ENCODE peak calls at places on chromosome 6, in ten cellular contexts. X is heart right ventricle; D is PC-9; Q is AG09309; G is progenitor cell of endocrine pancreas; M is CD4-positive, alpha-beta T cell; K is fibroblast of the aortic adventitia; I is tibial artery; B is heart left ventricle; O is CD8-positive, alpha-beta T cell. H is an unnamed sample.

GRCh38 chr6:169971951-169972651 is 220.7 kb downstream of the ERMARD start:
- DNase-seq in Q (no peak), B (no peak), O (no peak), D (no peak), K (no peak), M (no peak), I (no peak), G (no peak), X (peak; percentile 4), H (no peak)

GRCh38 chr6:131917318-131917717 is 33.9 kb downstream of the CCN2 start:
- DNase-seq in G (no peak), K (no peak), I (no peak), B (no peak), D (no peak), X (no peak), O (no peak), Q (no peak), M (no peak), H (peak; percentile 4)

GRCh38 chr6:168272379-168273011 is 47.1 kb downstream of the DACT2 start:
- DNase-seq in O (no peak), Q (no peak), K (no peak), I (no peak), D (no peak), X (no peak), G (no peak), B (no peak), M (no peak), H (no peak)

GRCh38 chr6:75932067-75932466 is 140.4 kb downstream of the IMPG1 start:
- DNase-seq in K (no peak), G (peak; percentile 34), D (peak; percentile 18), M (no peak), B (peak; percentile 50), I (no peak), O (no peak), Q (no peak), X (no peak), H (no peak)

GRCh38 chr6:162509821-162510220 is 217.7 kb downstream of the PRKN start:
- DNase-seq in M (no peak), I (no peak), Q (no peak), B (no peak), K (no peak), D (no peak), O (no peak), X (no peak), G (no peak), H (no peak)

GRCh38 chr6:137223370-137224131 is 4.4 kb upstream of the IFNGR1 start:
- DNase-seq in K (peak; percentile 77), B (peak; percentile 53), G (no peak), M (no peak), O (no peak), D (peak; percentile 22), I (peak; percentile 66), X (no peak), Q (no peak), H (no peak)

GRCh38 chr6:162217811-162218450 is 509.6 kb downstream of the PRKN start:
- DNase-seq in O (no peak), B (no peak), X (no peak), K (no peak), D (no peak), M (no peak), G (no peak), I (no peak), Q (no peak), H (no peak)

GRCh38 chr6:15249371-15250019 is 3.6 kb downstream of the JARID2 start:
- DNase-seq in Q (no peak), D (no peak), K (peak; percentile 38), O (no peak), B (no peak), G (no peak), M (no peak), I (no peak), X (no peak), H (no peak)

GRCh38 chr6:41736800-41737555 is 1.6 kb upstream of the TFEB start:
- DNase-seq in K (no peak), B (no peak), Q (no peak), G (no peak), I (no peak), X (no peak), D (no peak), O (no peak), M (no peak), H (no peak)

GRCh38 chr6:90860822-90861601 is 274.1 kb upstream of the MAP3K7 start:
- DNase-seq in I (no peak), K (no peak), B (no peak), O (no peak), Q (no peak), D (no peak), M (no peak), G (no peak), X (no peak), H (no peak)

GRCh38 chr6:121540210-121540609 is 104.8 kb downstream of the GJA1 start:
- DNase-seq in I (no peak), Q (no peak), D (no peak), M (no peak), K (no peak), G (no peak), B (no peak), O (no peak), X (no peak), H (no peak)

DNA sequence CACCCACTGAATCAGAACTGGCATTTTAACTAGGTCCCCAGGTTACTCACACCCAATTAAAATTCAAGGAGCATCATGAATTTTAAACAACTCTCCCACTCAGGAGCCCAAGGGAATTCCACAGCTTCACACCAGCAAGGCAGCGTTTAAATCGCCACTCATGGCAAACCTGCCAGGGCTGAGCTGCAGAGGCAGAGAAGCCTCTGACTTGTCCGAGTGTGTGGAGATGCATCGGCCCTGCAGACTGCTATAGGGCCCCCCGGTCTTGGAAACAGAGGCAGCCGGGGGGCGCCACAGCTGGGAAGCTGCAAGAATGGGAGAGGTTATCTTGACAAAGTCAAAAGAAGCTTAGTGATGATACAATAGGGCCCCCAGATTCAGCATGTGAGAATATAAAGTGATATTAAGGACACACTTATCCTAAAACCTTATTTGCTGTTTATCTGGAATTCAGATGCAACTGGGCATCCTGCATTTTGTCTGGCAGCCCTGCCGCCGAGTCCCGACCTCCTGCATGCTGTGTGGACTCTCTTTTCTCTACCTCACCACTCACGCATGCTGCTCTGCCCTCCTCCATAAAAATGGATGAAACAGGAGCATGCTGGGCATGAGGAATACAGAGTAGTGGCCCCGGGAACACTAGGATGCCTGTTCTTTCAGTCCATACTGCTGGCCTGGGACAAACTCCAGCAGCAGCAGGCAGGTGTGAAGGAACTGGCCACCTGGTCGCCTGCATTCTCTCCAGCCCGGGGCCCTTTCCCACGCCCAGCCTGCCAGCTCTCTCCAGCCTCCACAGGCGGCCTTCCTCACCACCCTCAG is 126.1 kb downstream of the PXDC1 start:
- DNase-seq in K (no peak), X (no peak), I (no peak), G (no peak), Q (no peak), B (no peak), M (no peak), D (no peak), O (peak; percentile 34), H (no peak)
- TF ChIP-seq CTCF in K (no peak), X (no peak), I (no peak), G (no peak), Q (no peak), B (no peak), M (no peak), D (no peak), O (no peak), H (no peak)

GRCh38 chr6:18213439-18213838 is 50.9 kb downstream of the DEK start:
- DNase-seq in I (no peak), D (no peak), K (no peak), B (no peak), G (no peak), O (no peak), M (peak; percentile 11), Q (no peak), X (no peak), H (no peak)
- TF ChIP-seq CTCF in I (no peak), D (no peak), K (no peak), B (no peak), G (no peak), O (no peak), M (no peak), Q (no peak), X (no peak), H (no peak)

GRCh38 chr6:134063966-134064445 is 11.6 kb upstream of the SLC2A12 start:
- DNase-seq in M (peak; percentile 40), X (no peak), I (peak; percentile 70), O (peak; percentile 71), B (peak; percentile 46), K (peak; percentile 90), Q (peak; percentile 60), D (peak; percentile 62), G (peak; percentile 28), H (peak; percentile 71)

GRCh38 chr6:134065706-134066105 is 13.3 kb upstream of the SLC2A12 start:
- DNase-seq in D (no peak), G (no peak), X (no peak), O (no peak), M (no peak), I (no peak), K (no peak), B (no peak), Q (no peak), H (peak; percentile 12)

GRCh38 chr6:134061440-134061839 is 9.0 kb upstream of the SLC2A12 start:
- DNase-seq in Q (no peak), D (no peak), G (no peak), B (peak; percentile 33), K (no peak), M (no peak), I (no peak), O (no peak), X (peak; percentile 18), H (no peak)

GRCh38 chr6:134064461-134064860 is 12.0 kb upstream of the SLC2A12 start:
- DNase-seq in X (no peak), K (no peak), O (no peak), Q (no peak), D (no peak), G (no peak), B (no peak), I (no peak), M (no peak), H (no peak)

DNA sequence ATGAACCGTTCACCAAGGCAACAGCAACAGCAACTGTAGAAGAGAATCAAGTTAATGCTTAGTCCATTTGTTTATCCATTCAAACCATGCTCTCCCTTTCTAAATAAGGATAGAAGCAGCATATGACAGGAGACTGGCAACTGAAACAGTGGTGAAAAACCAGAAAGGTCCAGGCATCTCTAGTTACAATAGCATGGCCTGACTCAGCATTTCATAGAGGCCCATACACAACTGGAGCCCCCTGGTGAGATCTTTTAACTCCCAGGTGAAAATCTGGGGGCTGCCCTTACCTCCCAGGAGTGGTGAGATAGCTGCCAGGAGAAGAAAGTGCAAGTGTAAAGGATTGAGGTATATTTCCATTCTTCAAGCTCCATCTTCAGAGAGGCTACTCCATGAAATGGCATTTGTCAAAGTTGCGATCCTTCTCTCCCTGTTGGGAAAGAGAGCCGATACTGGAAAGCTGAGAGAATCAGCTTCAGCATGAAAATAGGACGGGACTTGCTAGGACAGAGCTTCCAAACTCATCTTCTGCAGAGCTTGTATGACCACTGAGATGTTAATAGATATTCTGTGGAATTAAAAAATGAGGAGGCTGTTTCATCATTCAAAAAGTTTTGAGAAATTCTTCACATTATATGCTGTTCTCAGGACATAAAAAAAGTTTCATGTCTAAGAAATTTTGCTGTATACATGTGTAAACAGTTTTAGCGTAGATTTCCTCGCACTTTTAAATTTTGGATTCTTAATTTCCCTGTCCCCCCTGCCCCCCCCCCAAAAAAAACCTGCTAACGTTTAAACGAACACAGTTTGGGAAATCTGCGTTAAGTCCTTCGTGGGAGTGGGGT is 10.9 kb upstream of the SLC2A12 start:
- DNase-seq in M (no peak), Q (no peak), X (no peak), B (no peak), O (no peak), I (no peak), K (peak; percentile 20), D (no peak), G (no peak), H (no peak)
- TF ChIP-seq CTCF in M (no peak), Q (peak; percentile 11), X (no peak), B (no peak), O (no peak), I (no peak), K (no peak), D (no peak), G (no peak), H (no peak)

GRCh38 chr6:79250107-79250514 is 15.6 kb upstream of the HMGN3 start:
- DNase-seq in D (no peak), M (no peak), B (no peak), Q (no peak), I (no peak), K (no peak), G (no peak), O (no peak), X (no peak), H (no peak)
- TF ChIP-seq CTCF in D (no peak), M (no peak), B (peak; percentile 37), Q (no peak), I (no peak), K (no peak), G (no peak), O (no peak), X (peak; percentile 53), H (peak; percentile 35)

H was measured in HFFc6.